ENCODE peak calls at places on chromosomes 4 and X, in nine cellular contexts. One of them, this sample, is unnamed.

GRCh38 chr4:25441519-25442117 is 64.6 kb downstream of the ANAPC4 start:
- DNase-seq in effector CD4-positive, alpha-beta T cell: no peak
- DNase-seq in stimulated activated CD4-positive, alpha-beta T cell treated with anti-CD3 and anti-CD28 coated beads, Interleukin-4, amount 100 ng/mL, for 4 hours: no peak
- DNase-seq in heart left ventricle: peak; percentile 42
- DNase-seq in NCI-H1105 treated with DMSO at 0.1 percent for 48 hours: peak; percentile 42
- DNase-seq in nucleus accumbens: peak; percentile 9
- DNase-seq in psoas muscle: no peak
- DNase-seq in GM23248: peak; percentile 75
- DNase-seq in naive thymus-derived CD8-positive, alpha-beta T cell: no peak
- DNase-seq in this sample: peak; percentile 77

GRCh38 chr4:174256277-174256713 is 27.2 kb downstream of the FBXO8 start:
- DNase-seq in naive thymus-derived CD8-positive, alpha-beta T cell: no peak
- DNase-seq in GM23248: peak; percentile 75
- DNase-seq in psoas muscle: no peak
- DNase-seq in effector CD4-positive, alpha-beta T cell: no peak
- DNase-seq in stimulated activated CD4-positive, alpha-beta T cell treated with anti-CD3 and anti-CD28 coated beads, Interleukin-4, amount 100 ng/mL, for 4 hours: no peak
- DNase-seq in heart left ventricle: no peak
- DNase-seq in nucleus accumbens: no peak
- DNase-seq in NCI-H1105 treated with DMSO at 0.1 percent for 48 hours: peak; percentile 13
- DNase-seq in this sample: peak; percentile 7

GRCh38 chr4:172666711-172667368 is 501.8 kb upstream of the GALNT7 start:
- DNase-seq in stimulated activated CD4-positive, alpha-beta T cell treated with anti-CD3 and anti-CD28 coated beads, Interleukin-4, amount 100 ng/mL, for 4 hours: no peak
- DNase-seq in effector CD4-positive, alpha-beta T cell: no peak
- DNase-seq in nucleus accumbens: no peak
- DNase-seq in psoas muscle: no peak
- DNase-seq in naive thymus-derived CD8-positive, alpha-beta T cell: no peak
- DNase-seq in GM23248: peak; percentile 41
- DNase-seq in NCI-H1105 treated with DMSO at 0.1 percent for 48 hours: no peak
- DNase-seq in heart left ventricle: no peak
- DNase-seq in this sample: peak; percentile 41

GRCh38 chrX:24862343-24862742 is 153.4 kb downstream of the ARX start:
- DNase-seq in NCI-H1105 treated with DMSO at 0.1 percent for 48 hours: no peak
- DNase-seq in naive thymus-derived CD8-positive, alpha-beta T cell: no peak
- DNase-seq in heart left ventricle: no peak
- DNase-seq in GM23248: peak; percentile 8
- DNase-seq in effector CD4-positive, alpha-beta T cell: no peak
- DNase-seq in psoas muscle: no peak
- DNase-seq in stimulated activated CD4-positive, alpha-beta T cell treated with anti-CD3 and anti-CD28 coated beads, Interleukin-4, amount 100 ng/mL, for 4 hours: no peak
- DNase-seq in nucleus accumbens: no peak
- DNase-seq in this sample: no peak

GRCh38 chrX:3268804-3269203 is 77.6 kb downstream of the MXRA5 start:
- DNase-seq in nucleus accumbens: no peak
- DNase-seq in stimulated activated CD4-positive, alpha-beta T cell treated with anti-CD3 and anti-CD28 coated beads, Interleukin-4, amount 100 ng/mL, for 4 hours: no peak
- DNase-seq in naive thymus-derived CD8-positive, alpha-beta T cell: no peak
- DNase-seq in psoas muscle: no peak
- DNase-seq in NCI-H1105 treated with DMSO at 0.1 percent for 48 hours: no peak
- DNase-seq in GM23248: peak; percentile 75
- DNase-seq in effector CD4-positive, alpha-beta T cell: no peak
- DNase-seq in heart left ventricle: no peak
- DNase-seq in this sample: peak; percentile 82

GRCh38 chrX:6778547-6779231 is 243.8 kb upstream of the VCX3A start:
- DNase-seq in effector CD4-positive, alpha-beta T cell: no peak
- DNase-seq in stimulated activated CD4-positive, alpha-beta T cell treated with anti-CD3 and anti-CD28 coated beads, Interleukin-4, amount 100 ng/mL, for 4 hours: no peak
- DNase-seq in GM23248: no peak
- DNase-seq in NCI-H1105 treated with DMSO at 0.1 percent for 48 hours: no peak
- DNase-seq in psoas muscle: no peak
- DNase-seq in naive thymus-derived CD8-positive, alpha-beta T cell: no peak
- DNase-seq in heart left ventricle: no peak
- DNase-seq in nucleus accumbens: peak; percentile 72
- DNase-seq in this sample: no peak

GRCh38 chrX:17078031-17078730 is 131.7 kb downstream of the REPS2 start:
- DNase-seq in heart left ventricle: no peak
- DNase-seq in NCI-H1105 treated with DMSO at 0.1 percent for 48 hours: no peak
- DNase-seq in nucleus accumbens: no peak
- DNase-seq in effector CD4-positive, alpha-beta T cell: no peak
- DNase-seq in GM23248: peak; percentile 59
- DNase-seq in stimulated activated CD4-positive, alpha-beta T cell treated with anti-CD3 and anti-CD28 coated beads, Interleukin-4, amount 100 ng/mL, for 4 hours: no peak
- DNase-seq in psoas muscle: no peak
- DNase-seq in naive thymus-derived CD8-positive, alpha-beta T cell: no peak
- DNase-seq in this sample: peak; percentile 6

GRCh38 chrX:16687514-16687913 is 25.0 kb downstream of the CTPS2 start:
- DNase-seq in psoas muscle: no peak
- DNase-seq in effector CD4-positive, alpha-beta T cell: no peak
- DNase-seq in nucleus accumbens: no peak
- DNase-seq in GM23248: peak; percentile 28
- DNase-seq in naive thymus-derived CD8-positive, alpha-beta T cell: no peak
- DNase-seq in heart left ventricle: no peak
- DNase-seq in stimulated activated CD4-positive, alpha-beta T cell treated with anti-CD3 and anti-CD28 coated beads, Interleukin-4, amount 100 ng/mL, for 4 hours: no peak
- DNase-seq in NCI-H1105 treated with DMSO at 0.1 percent for 48 hours: no peak
- DNase-seq in this sample: no peak

GRCh38 chr4:117010695-117011094 is 74.7 kb downstream of the TRAM1L1 start:
- DNase-seq in effector CD4-positive, alpha-beta T cell: no peak
- DNase-seq in stimulated activated CD4-positive, alpha-beta T cell treated with anti-CD3 and anti-CD28 coated beads, Interleukin-4, amount 100 ng/mL, for 4 hours: no peak
- DNase-seq in psoas muscle: no peak
- DNase-seq in heart left ventricle: no peak
- DNase-seq in nucleus accumbens: no peak
- DNase-seq in GM23248: no peak
- DNase-seq in NCI-H1105 treated with DMSO at 0.1 percent for 48 hours: no peak
- DNase-seq in naive thymus-derived CD8-positive, alpha-beta T cell: no peak
- DNase-seq in this sample: no peak

GRCh38 chr4:147799986-147800555 is 68.2 kb downstream of the ARHGAP10 start:
- DNase-seq in NCI-H1105 treated with DMSO at 0.1 percent for 48 hours: no peak
- DNase-seq in nucleus accumbens: no peak
- DNase-seq in naive thymus-derived CD8-positive, alpha-beta T cell: peak; percentile 59
- DNase-seq in stimulated activated CD4-positive, alpha-beta T cell treated with anti-CD3 and anti-CD28 coated beads, Interleukin-4, amount 100 ng/mL, for 4 hours: peak; percentile 5
- DNase-seq in effector CD4-positive, alpha-beta T cell: peak; percentile 43
- DNase-seq in heart left ventricle: no peak
- DNase-seq in psoas muscle: no peak
- DNase-seq in GM23248: no peak
- DNase-seq in this sample: no peak

GRCh38 chrX:100973411-100973810 is 3.9 kb downstream of the ARL13A start:
- DNase-seq in heart left ventricle: no peak
- DNase-seq in NCI-H1105 treated with DMSO at 0.1 percent for 48 hours: no peak
- DNase-seq in nucleus accumbens: no peak
- DNase-seq in effector CD4-positive, alpha-beta T cell: no peak
- DNase-seq in stimulated activated CD4-positive, alpha-beta T cell treated with anti-CD3 and anti-CD28 coated beads, Interleukin-4, amount 100 ng/mL, for 4 hours: no peak
- DNase-seq in psoas muscle: no peak
- DNase-seq in naive thymus-derived CD8-positive, alpha-beta T cell: no peak
- DNase-seq in GM23248: peak; percentile 49
- DNase-seq in this sample: peak; percentile 77

GRCh38 chr4:44487341-44487740 is 38.7 kb upstream of the KCTD8 start:
- DNase-seq in heart left ventricle: no peak
- DNase-seq in stimulated activated CD4-positive, alpha-beta T cell treated with anti-CD3 and anti-CD28 coated beads, Interleukin-4, amount 100 ng/mL, for 4 hours: no peak
- DNase-seq in nucleus accumbens: no peak
- DNase-seq in psoas muscle: no peak
- DNase-seq in effector CD4-positive, alpha-beta T cell: no peak
- DNase-seq in naive thymus-derived CD8-positive, alpha-beta T cell: no peak
- DNase-seq in NCI-H1105 treated with DMSO at 0.1 percent for 48 hours: peak; percentile 10
- DNase-seq in GM23248: no peak
- DNase-seq in this sample: peak; percentile 83

GRCh38 chr4:145788765-145789164 is 108.8 kb downstream of the C4orf51 start:
- DNase-seq in psoas muscle: no peak
- DNase-seq in heart left ventricle: no peak
- DNase-seq in naive thymus-derived CD8-positive, alpha-beta T cell: no peak
- DNase-seq in effector CD4-positive, alpha-beta T cell: no peak
- DNase-seq in NCI-H1105 treated with DMSO at 0.1 percent for 48 hours: no peak
- DNase-seq in nucleus accumbens: no peak
- DNase-seq in GM23248: no peak
- DNase-seq in stimulated activated CD4-positive, alpha-beta T cell treated with anti-CD3 and anti-CD28 coated beads, Interleukin-4, amount 100 ng/mL, for 4 hours: no peak
- DNase-seq in this sample: no peak

GRCh38 chr4:37953620-37954325 is 6.4 kb upstream of the PTTG2 start:
- DNase-seq in psoas muscle: no peak
- DNase-seq in NCI-H1105 treated with DMSO at 0.1 percent for 48 hours: no peak
- DNase-seq in stimulated activated CD4-positive, alpha-beta T cell treated with anti-CD3 and anti-CD28 coated beads, Interleukin-4, amount 100 ng/mL, for 4 hours: no peak
- DNase-seq in naive thymus-derived CD8-positive, alpha-beta T cell: no peak
- DNase-seq in heart left ventricle: no peak
- DNase-seq in effector CD4-positive, alpha-beta T cell: no peak
- DNase-seq in GM23248: no peak
- DNase-seq in nucleus accumbens: no peak
- DNase-seq in this sample: no peak

GRCh38 chr4:61619528-61619927 is 419.4 kb downstream of the ADGRL3 start:
- DNase-seq in psoas muscle: no peak
- DNase-seq in nucleus accumbens: no peak
- DNase-seq in GM23248: no peak
- DNase-seq in NCI-H1105 treated with DMSO at 0.1 percent for 48 hours: no peak
- DNase-seq in stimulated activated CD4-positive, alpha-beta T cell treated with anti-CD3 and anti-CD28 coated beads, Interleukin-4, amount 100 ng/mL, for 4 hours: no peak
- DNase-seq in heart left ventricle: no peak
- DNase-seq in effector CD4-positive, alpha-beta T cell: no peak
- DNase-seq in naive thymus-derived CD8-positive, alpha-beta T cell: no peak
- DNase-seq in this sample: no peak

GRCh38 chr4:650461-650860 is 23.6 kb downstream of the ATP5ME start:
- DNase-seq in effector CD4-positive, alpha-beta T cell: no peak
- DNase-seq in stimulated activated CD4-positive, alpha-beta T cell treated with anti-CD3 and anti-CD28 coated beads, Interleukin-4, amount 100 ng/mL, for 4 hours: no peak
- DNase-seq in psoas muscle: no peak
- DNase-seq in naive thymus-derived CD8-positive, alpha-beta T cell: no peak
- DNase-seq in GM23248: no peak
- DNase-seq in NCI-H1105 treated with DMSO at 0.1 percent for 48 hours: no peak
- DNase-seq in nucleus accumbens: no peak
- DNase-seq in heart left ventricle: peak; percentile 9
- DNase-seq in this sample: no peak

GRCh38 chr4:107193989-107194388 is 157.9 kb upstream of the DKK2 start:
- DNase-seq in psoas muscle: no peak
- DNase-seq in naive thymus-derived CD8-positive, alpha-beta T cell: no peak
- DNase-seq in GM23248: no peak
- DNase-seq in effector CD4-positive, alpha-beta T cell: no peak
- DNase-seq in heart left ventricle: no peak
- DNase-seq in stimulated activated CD4-positive, alpha-beta T cell treated with anti-CD3 and anti-CD28 coated beads, Interleukin-4, amount 100 ng/mL, for 4 hours: no peak
- DNase-seq in nucleus accumbens: no peak
- DNase-seq in NCI-H1105 treated with DMSO at 0.1 percent for 48 hours: no peak
- DNase-seq in this sample: no peak

GRCh38 chr4:6390357-6390756 is 82.1 kb downstream of the PPP2R2C start:
- DNase-seq in NCI-H1105 treated with DMSO at 0.1 percent for 48 hours: no peak
- DNase-seq in GM23248: no peak
- DNase-seq in psoas muscle: no peak
- DNase-seq in naive thymus-derived CD8-positive, alpha-beta T cell: no peak
- DNase-seq in effector CD4-positive, alpha-beta T cell: no peak
- DNase-seq in heart left ventricle: peak; percentile 74
- DNase-seq in stimulated activated CD4-positive, alpha-beta T cell treated with anti-CD3 and anti-CD28 coated beads, Interleukin-4, amount 100 ng/mL, for 4 hours: no peak
- DNase-seq in nucleus accumbens: no peak
- DNase-seq in this sample: no peak

GRCh38 chrX:117543885-117544284 is 572.7 kb downstream of the KLHL13 start:
- DNase-seq in NCI-H1105 treated with DMSO at 0.1 percent for 48 hours: no peak
- DNase-seq in stimulated activated CD4-positive, alpha-beta T cell treated with anti-CD3 and anti-CD28 coated beads, Interleukin-4, amount 100 ng/mL, for 4 hours: no peak
- DNase-seq in nucleus accumbens: no peak
- DNase-seq in naive thymus-derived CD8-positive, alpha-beta T cell: no peak
- DNase-seq in GM23248: no peak
- DNase-seq in effector CD4-positive, alpha-beta T cell: no peak
- DNase-seq in heart left ventricle: no peak
- DNase-seq in psoas muscle: no peak
- DNase-seq in this sample: no peak

This sample was measured in epithelial cell of esophagus.